ENCODE peak calls at places on chromosome 20, in seven cellular contexts. One of them, this sample, is unnamed.

GRCh38 chr20:31721408-31722332 is 998 bp downstream of the BCL2L1 start:
- DNase-seq in foreskin fibroblast: peak; percentile 34
- DNase-seq in stimulated activated CD8-positive, alpha-beta memory T cell treated with anti-CD3 and anti-CD28 coated beads, Interleukin-7, amount 100 ng/mL, for 48 hours: no peak
- DNase-seq in ACHN: no peak
- DNase-seq in GM23248: no peak
- DNase-seq in SHP77: no peak
- DNase-seq in NCI-H2081 treated with DMSO at 0.1 percent for 48 hours: no peak
- DNase-seq in this sample: no peak

GRCh38 chr20:35235881-35236280 is 9.4 kb downstream of the MMP24 start:
- DNase-seq in foreskin fibroblast: no peak
- DNase-seq in stimulated activated CD8-positive, alpha-beta memory T cell treated with anti-CD3 and anti-CD28 coated beads, Interleukin-7, amount 100 ng/mL, for 48 hours: no peak
- DNase-seq in ACHN: no peak
- DNase-seq in GM23248: no peak
- DNase-seq in SHP77: no peak
- DNase-seq in NCI-H2081 treated with DMSO at 0.1 percent for 48 hours: no peak
- DNase-seq in this sample: no peak

GRCh38 chr20:59938221-59938620 is 1.9 kb downstream of the PPP1R3D start:
- DNase-seq in foreskin fibroblast: peak; percentile 79
- DNase-seq in stimulated activated CD8-positive, alpha-beta memory T cell treated with anti-CD3 and anti-CD28 coated beads, Interleukin-7, amount 100 ng/mL, for 48 hours: no peak
- DNase-seq in ACHN: no peak
- DNase-seq in GM23248: peak; percentile 88
- DNase-seq in SHP77: no peak
- DNase-seq in NCI-H2081 treated with DMSO at 0.1 percent for 48 hours: no peak
- DNase-seq in this sample: no peak

GRCh38 chr20:47620808-47621805 is 119.4 kb downstream of the NCOA3 start:
- DNase-seq in foreskin fibroblast: peak; percentile 84
- DNase-seq in stimulated activated CD8-positive, alpha-beta memory T cell treated with anti-CD3 and anti-CD28 coated beads, Interleukin-7, amount 100 ng/mL, for 48 hours: no peak
- DNase-seq in ACHN: peak; percentile 70
- DNase-seq in GM23248: peak; percentile 82
- DNase-seq in SHP77: peak; percentile 33
- DNase-seq in NCI-H2081 treated with DMSO at 0.1 percent for 48 hours: peak; percentile 28
- DNase-seq in this sample: peak; percentile 83

GRCh38 chr20:32332614-32333013 is 25.5 kb upstream of the ASXL1 start:
- DNase-seq in foreskin fibroblast: peak; percentile 69
- DNase-seq in stimulated activated CD8-positive, alpha-beta memory T cell treated with anti-CD3 and anti-CD28 coated beads, Interleukin-7, amount 100 ng/mL, for 48 hours: no peak
- DNase-seq in ACHN: no peak
- DNase-seq in GM23248: peak; percentile 82
- DNase-seq in SHP77: no peak
- DNase-seq in NCI-H2081 treated with DMSO at 0.1 percent for 48 hours: no peak
- DNase-seq in this sample: peak; percentile 56

GRCh38 chr20:19348582-19348981 is 136.1 kb downstream of the SLC24A3 start:
- DNase-seq in foreskin fibroblast: peak; percentile 4
- DNase-seq in stimulated activated CD8-positive, alpha-beta memory T cell treated with anti-CD3 and anti-CD28 coated beads, Interleukin-7, amount 100 ng/mL, for 48 hours: no peak
- DNase-seq in ACHN: no peak
- DNase-seq in GM23248: no peak
- DNase-seq in SHP77: no peak
- DNase-seq in NCI-H2081 treated with DMSO at 0.1 percent for 48 hours: no peak
- DNase-seq in this sample: no peak

GRCh38 chr20:64109831-64110391 is 2.5 kb upstream of the NPBWR2 start:
- DNase-seq in foreskin fibroblast: no peak
- DNase-seq in stimulated activated CD8-positive, alpha-beta memory T cell treated with anti-CD3 and anti-CD28 coated beads, Interleukin-7, amount 100 ng/mL, for 48 hours: no peak
- DNase-seq in ACHN: no peak
- DNase-seq in GM23248: no peak
- DNase-seq in SHP77: no peak
- DNase-seq in NCI-H2081 treated with DMSO at 0.1 percent for 48 hours: no peak
- DNase-seq in this sample: no peak

GRCh38 chr20:36062799-36063198 is 91.7 kb upstream of the EPB41L1 start:
- DNase-seq in foreskin fibroblast: peak; percentile 70
- DNase-seq in stimulated activated CD8-positive, alpha-beta memory T cell treated with anti-CD3 and anti-CD28 coated beads, Interleukin-7, amount 100 ng/mL, for 48 hours: no peak
- DNase-seq in ACHN: no peak
- DNase-seq in GM23248: peak; percentile 87
- DNase-seq in SHP77: no peak
- DNase-seq in NCI-H2081 treated with DMSO at 0.1 percent for 48 hours: no peak
- DNase-seq in this sample: no peak

GRCh38 chr20:41969656-41970055 is 351.5 kb upstream of the CHD6 start:
- DNase-seq in foreskin fibroblast: no peak
- DNase-seq in stimulated activated CD8-positive, alpha-beta memory T cell treated with anti-CD3 and anti-CD28 coated beads, Interleukin-7, amount 100 ng/mL, for 48 hours: no peak
- DNase-seq in ACHN: no peak
- DNase-seq in GM23248: no peak
- DNase-seq in SHP77: no peak
- DNase-seq in NCI-H2081 treated with DMSO at 0.1 percent for 48 hours: no peak
- DNase-seq in this sample: no peak

GRCh38 chr20:1134355-1134754 is 16.0 kb downstream of the PSMF1 start:
- DNase-seq in foreskin fibroblast: no peak
- DNase-seq in stimulated activated CD8-positive, alpha-beta memory T cell treated with anti-CD3 and anti-CD28 coated beads, Interleukin-7, amount 100 ng/mL, for 48 hours: no peak
- DNase-seq in ACHN: no peak
- DNase-seq in GM23248: no peak
- DNase-seq in SHP77: no peak
- DNase-seq in NCI-H2081 treated with DMSO at 0.1 percent for 48 hours: no peak
- DNase-seq in this sample: no peak

GRCh38 chr20:64038252-64038578 is 2.2 kb downstream of the C20orf204 start:
- DNase-seq in foreskin fibroblast: no peak
- DNase-seq in stimulated activated CD8-positive, alpha-beta memory T cell treated with anti-CD3 and anti-CD28 coated beads, Interleukin-7, amount 100 ng/mL, for 48 hours: no peak
- DNase-seq in ACHN: no peak
- DNase-seq in GM23248: no peak
- DNase-seq in SHP77: no peak
- DNase-seq in NCI-H2081 treated with DMSO at 0.1 percent for 48 hours: no peak
- DNase-seq in this sample: no peak

GRCh38 chr20:23884136-23884770 is 4.7 kb upstream of the CST5 start:
- DNase-seq in foreskin fibroblast: no peak
- DNase-seq in stimulated activated CD8-positive, alpha-beta memory T cell treated with anti-CD3 and anti-CD28 coated beads, Interleukin-7, amount 100 ng/mL, for 48 hours: no peak
- DNase-seq in ACHN: no peak
- DNase-seq in GM23248: no peak
- DNase-seq in SHP77: no peak
- DNase-seq in NCI-H2081 treated with DMSO at 0.1 percent for 48 hours: no peak
- DNase-seq in this sample: no peak

GRCh38 chr20:38426006-38426405 is 9.1 kb downstream of the SNHG17 start:
- DNase-seq in foreskin fibroblast: peak; percentile 93
- DNase-seq in stimulated activated CD8-positive, alpha-beta memory T cell treated with anti-CD3 and anti-CD28 coated beads, Interleukin-7, amount 100 ng/mL, for 48 hours: no peak
- DNase-seq in ACHN: peak; percentile 66
- DNase-seq in GM23248: peak; percentile 98
- DNase-seq in SHP77: no peak
- DNase-seq in NCI-H2081 treated with DMSO at 0.1 percent for 48 hours: no peak
- DNase-seq in this sample: peak; percentile 66

GRCh38 chr20:44464514-44464913 is 11.2 kb upstream of the TTPAL start:
- DNase-seq in foreskin fibroblast: peak; percentile 33
- DNase-seq in stimulated activated CD8-positive, alpha-beta memory T cell treated with anti-CD3 and anti-CD28 coated beads, Interleukin-7, amount 100 ng/mL, for 48 hours: no peak
- DNase-seq in ACHN: no peak
- DNase-seq in GM23248: peak; percentile 28
- DNase-seq in SHP77: no peak
- DNase-seq in NCI-H2081 treated with DMSO at 0.1 percent for 48 hours: no peak
- DNase-seq in this sample: no peak

This sample was measured in dermis blood vessel endothelial cell.